ENCODE peak calls at places on chromosomes 2 and 18, in eight cellular contexts. One of them, this sample, is unnamed.

GRCh38 chr2:66576381-66577330 is 141.7 kb downstream of the MEIS1 start:
- DNase-seq in endodermal cell: peak
- DNase-seq in thyroid gland: no peak
- DNase-seq in testis: peak
- DNase-seq in prostate gland: peak
- DNase-seq in HCT116: no peak
- DNase-seq in WERI-Rb-1: no peak
- DNase-seq in astrocyte: no peak
- DNase-seq in this sample: no peak

GRCh38 chr2:236877972-236878371 is 207.7 kb upstream of the COPS8 start:
- DNase-seq in testis: no peak
- DNase-seq in astrocyte: no peak
- DNase-seq in thyroid gland: no peak
- DNase-seq in prostate gland: no peak
- DNase-seq in WERI-Rb-1: no peak
- DNase-seq in HCT116: no peak
- DNase-seq in endodermal cell: no peak
- DNase-seq in this sample: no peak

GRCh38 chr2:30756051-30756719 is 51.1 kb downstream of the CAPN13 start:
- DNase-seq in prostate gland: peak
- DNase-seq in WERI-Rb-1: no peak
- DNase-seq in thyroid gland: no peak
- DNase-seq in astrocyte: no peak
- DNase-seq in testis: no peak
- DNase-seq in endodermal cell: no peak
- DNase-seq in HCT116: no peak
- DNase-seq in this sample: no peak

GRCh38 chr2:222703866-222704265 is 32.4 kb downstream of the MOGAT1 start:
- DNase-seq in thyroid gland: no peak
- DNase-seq in endodermal cell: no peak
- DNase-seq in HCT116: no peak
- DNase-seq in astrocyte: peak
- DNase-seq in testis: no peak
- DNase-seq in prostate gland: no peak
- DNase-seq in WERI-Rb-1: no peak
- DNase-seq in this sample: no peak

GRCh38 chr2:72924353-72925240 is 7.3 kb downstream of the EMX1 start:
- DNase-seq in endodermal cell: peak
- DNase-seq in HCT116: no peak
- DNase-seq in testis: no peak
- DNase-seq in WERI-Rb-1: peak
- DNase-seq in astrocyte: no peak
- DNase-seq in prostate gland: no peak
- DNase-seq in thyroid gland: no peak
- DNase-seq in this sample: no peak

GRCh38 chr2:46470114-46470628 is 9.2 kb upstream of the TMEM247 start:
- DNase-seq in HCT116: no peak
- DNase-seq in astrocyte: no peak
- DNase-seq in WERI-Rb-1: no peak
- DNase-seq in testis: no peak
- DNase-seq in endodermal cell: peak
- DNase-seq in thyroid gland: no peak
- DNase-seq in prostate gland: no peak
- DNase-seq in this sample: no peak

GRCh38 chr18:67104700-67105284 is 411.7 kb downstream of the DSEL start:
- DNase-seq in astrocyte: peak
- DNase-seq in endodermal cell: peak
- DNase-seq in WERI-Rb-1: peak
- DNase-seq in testis: peak
- DNase-seq in HCT116: no peak
- DNase-seq in prostate gland: peak
- DNase-seq in thyroid gland: peak
- DNase-seq in this sample: peak

GRCh38 chr2:220198911-220199310 is 571.5 kb downstream of the SLC4A3 start:
- DNase-seq in endodermal cell: no peak
- DNase-seq in HCT116: no peak
- DNase-seq in prostate gland: peak
- DNase-seq in astrocyte: peak
- DNase-seq in thyroid gland: no peak
- DNase-seq in testis: peak
- DNase-seq in WERI-Rb-1: no peak
- DNase-seq in this sample: no peak

GRCh38 chr2:142037744-142038143 is 93.1 kb downstream of the LRP1B start:
- DNase-seq in testis: no peak
- DNase-seq in HCT116: no peak
- DNase-seq in prostate gland: no peak
- DNase-seq in WERI-Rb-1: no peak
- DNase-seq in thyroid gland: no peak
- DNase-seq in endodermal cell: peak
- DNase-seq in astrocyte: peak
- DNase-seq in this sample: no peak

GRCh38 chr2:216850665-216851327 is 9.1 kb downstream of the TNP1 start:
- DNase-seq in thyroid gland: no peak
- DNase-seq in HCT116: no peak
- DNase-seq in astrocyte: no peak
- DNase-seq in WERI-Rb-1: no peak
- DNase-seq in endodermal cell: no peak
- DNase-seq in prostate gland: no peak
- DNase-seq in testis: peak
- DNase-seq in this sample: no peak

GRCh38 chr2:176848844-176849243 is 363.8 kb upstream of the HNRNPA3 start:
- DNase-seq in prostate gland: no peak
- DNase-seq in astrocyte: no peak
- DNase-seq in testis: no peak
- DNase-seq in thyroid gland: no peak
- DNase-seq in endodermal cell: no peak
- DNase-seq in HCT116: no peak
- DNase-seq in WERI-Rb-1: no peak
- DNase-seq in this sample: no peak

GRCh38 chr2:117972466-117973123 is 41.3 kb downstream of the CCDC93 start:
- DNase-seq in thyroid gland: no peak
- DNase-seq in prostate gland: no peak
- DNase-seq in HCT116: no peak
- DNase-seq in WERI-Rb-1: no peak
- DNase-seq in testis: no peak
- DNase-seq in astrocyte: peak
- DNase-seq in endodermal cell: no peak
- DNase-seq in this sample: no peak

GRCh38 chr2:149438260-149438960 is 108.0 kb downstream of the LYPD6 start:
- DNase-seq in thyroid gland: no peak
- DNase-seq in testis: no peak
- DNase-seq in endodermal cell: no peak
- DNase-seq in prostate gland: no peak
- DNase-seq in WERI-Rb-1: no peak
- DNase-seq in astrocyte: no peak
- DNase-seq in HCT116: no peak
- DNase-seq in this sample: no peak

GRCh38 chr18:23719634-23720201 is 30.5 kb downstream of the LAMA3 start:
- DNase-seq in prostate gland: no peak
- DNase-seq in endodermal cell: peak
- DNase-seq in HCT116: peak
- DNase-seq in testis: no peak
- DNase-seq in astrocyte: peak
- DNase-seq in WERI-Rb-1: peak
- DNase-seq in thyroid gland: peak
- DNase-seq in this sample: no peak

GRCh38 chr2:101748000-101748399 is 50.5 kb downstream of the MAP4K4 start:
- DNase-seq in prostate gland: no peak
- DNase-seq in testis: no peak
- DNase-seq in astrocyte: no peak
- DNase-seq in endodermal cell: no peak
- DNase-seq in HCT116: no peak
- DNase-seq in thyroid gland: no peak
- DNase-seq in WERI-Rb-1: no peak
- DNase-seq in this sample: no peak

GRCh38 chr2:222844323-222844722 is 16.5 kb upstream of the ACSL3 start:
- DNase-seq in WERI-Rb-1: no peak
- DNase-seq in endodermal cell: no peak
- DNase-seq in HCT116: peak
- DNase-seq in thyroid gland: no peak
- DNase-seq in astrocyte: peak
- DNase-seq in testis: no peak
- DNase-seq in prostate gland: no peak
- DNase-seq in this sample: no peak

GRCh38 chr18:35086704-35087103 is 45.5 kb downstream of the MAPRE2 start:
- DNase-seq in testis: no peak
- DNase-seq in thyroid gland: no peak
- DNase-seq in astrocyte: no peak
- DNase-seq in prostate gland: no peak
- DNase-seq in WERI-Rb-1: no peak
- DNase-seq in endodermal cell: no peak
- DNase-seq in HCT116: no peak
- DNase-seq in this sample: no peak

GRCh38 chr18:75678662-75679061 is 251.2 kb upstream of the SMIM21 start:
- DNase-seq in testis: no peak
- DNase-seq in astrocyte: no peak
- DNase-seq in WERI-Rb-1: no peak
- DNase-seq in prostate gland: no peak
- DNase-seq in HCT116: no peak
- DNase-seq in thyroid gland: no peak
- DNase-seq in endodermal cell: no peak
- DNase-seq in this sample: no peak

GRCh38 chr2:47070155-47070919 is 84.8 kb downstream of the STPG4 start:
- DNase-seq in endodermal cell: peak
- DNase-seq in thyroid gland: no peak
- DNase-seq in testis: peak
- DNase-seq in astrocyte: no peak
- DNase-seq in HCT116: no peak
- DNase-seq in WERI-Rb-1: no peak
- DNase-seq in prostate gland: no peak
- DNase-seq in this sample: no peak

GRCh38 chr18:22348521-22349316 is 69.0 kb downstream of the CTAGE1 start:
- DNase-seq in astrocyte: peak
- DNase-seq in HCT116: no peak
- DNase-seq in thyroid gland: peak
- DNase-seq in testis: peak
- DNase-seq in prostate gland: peak
- DNase-seq in WERI-Rb-1: no peak
- DNase-seq in endodermal cell: peak
- DNase-seq in this sample: peak

GRCh38 chr2:84858123-84858522 is 22.8 kb downstream of the TRABD2A start:
- DNase-seq in endodermal cell: peak
- DNase-seq in thyroid gland: no peak
- DNase-seq in HCT116: no peak
- DNase-seq in testis: no peak
- DNase-seq in WERI-Rb-1: peak
- DNase-seq in prostate gland: no peak
- DNase-seq in astrocyte: no peak
- DNase-seq in this sample: no peak

DNA sequence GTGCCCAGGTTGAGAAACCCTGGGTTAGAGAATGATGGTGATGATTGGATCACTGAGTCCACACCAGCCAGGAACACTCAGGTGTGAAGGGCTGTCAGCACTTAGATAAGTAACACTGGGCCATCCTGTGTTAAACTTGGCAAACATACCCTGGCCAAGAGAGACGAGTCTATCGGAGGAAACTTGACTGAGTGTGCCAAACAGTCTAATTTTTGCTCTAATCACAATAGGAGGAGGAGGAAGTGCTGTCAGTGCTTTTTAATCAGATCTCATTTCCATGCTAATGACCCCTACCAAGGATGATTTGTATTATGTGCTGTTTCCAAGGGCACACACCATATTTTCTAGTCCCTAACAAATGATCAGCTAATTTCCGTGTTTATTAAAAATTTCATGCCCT is 63.8 kb upstream of the SEC11C start:
- DNase-seq in testis: no peak
- DNase-seq in thyroid gland: no peak
- DNase-seq in astrocyte: no peak
- DNase-seq in HCT116: no peak
- DNase-seq in prostate gland: no peak
- DNase-seq in endodermal cell: no peak
- DNase-seq in WERI-Rb-1: no peak
- DNase-seq in this sample: no peak
- H3K27ac ChIP-seq in testis: no peak
- H3K27ac ChIP-seq in thyroid gland: no peak
- H3K27ac ChIP-seq in astrocyte: no peak
- H3K27ac ChIP-seq in HCT116: no peak
- H3K27ac ChIP-seq in prostate gland: peak
- H3K27ac ChIP-seq in endodermal cell: no peak
- H3K27ac ChIP-seq in WERI-Rb-1: no peak
- H3K27ac ChIP-seq in this sample: no peak

DNA sequence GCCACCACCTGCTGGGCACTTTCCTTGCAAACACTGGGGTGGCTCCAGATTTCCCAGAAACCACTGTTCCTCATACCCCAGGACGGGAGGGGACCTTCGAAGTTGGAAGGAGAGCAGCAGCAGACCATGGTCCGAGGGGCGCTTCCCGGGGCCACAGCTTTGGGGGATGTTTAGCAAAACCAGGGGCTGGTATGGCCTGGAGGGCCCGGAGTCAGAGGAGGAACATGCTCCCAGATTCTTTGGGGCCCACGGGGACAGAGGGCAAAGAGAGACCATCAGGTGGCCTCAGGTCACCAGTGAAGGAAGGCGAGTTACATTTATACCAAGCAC is 25.3 kb downstream of the HS6ST1 start:
- DNase-seq in WERI-Rb-1: no peak
- DNase-seq in endodermal cell: peak
- DNase-seq in HCT116: no peak
- DNase-seq in testis: no peak
- DNase-seq in astrocyte: no peak
- DNase-seq in thyroid gland: no peak
- DNase-seq in prostate gland: no peak
- DNase-seq in this sample: no peak
- H3K27ac ChIP-seq in WERI-Rb-1: no peak
- H3K27ac ChIP-seq in endodermal cell: no peak
- H3K27ac ChIP-seq in HCT116: no peak
- H3K27ac ChIP-seq in testis: no peak
- H3K27ac ChIP-seq in astrocyte: no peak
- H3K27ac ChIP-seq in thyroid gland: no peak
- H3K27ac ChIP-seq in prostate gland: no peak
- H3K27ac ChIP-seq in this sample: peak

GRCh38 chr18:77098033-77098432 is 34.5 kb downstream of the MBP start:
- DNase-seq in testis: no peak
- DNase-seq in WERI-Rb-1: no peak
- DNase-seq in astrocyte: peak
- DNase-seq in HCT116: no peak
- DNase-seq in prostate gland: no peak
- DNase-seq in thyroid gland: no peak
- DNase-seq in endodermal cell: no peak
- DNase-seq in this sample: no peak
- H3K27ac ChIP-seq in testis: peak
- H3K27ac ChIP-seq in WERI-Rb-1: no peak
- H3K27ac ChIP-seq in astrocyte: no peak
- H3K27ac ChIP-seq in HCT116: no peak
- H3K27ac ChIP-seq in prostate gland: peak
- H3K27ac ChIP-seq in thyroid gland: no peak
- H3K27ac ChIP-seq in endodermal cell: no peak
- H3K27ac ChIP-seq in this sample: peak

DNA sequence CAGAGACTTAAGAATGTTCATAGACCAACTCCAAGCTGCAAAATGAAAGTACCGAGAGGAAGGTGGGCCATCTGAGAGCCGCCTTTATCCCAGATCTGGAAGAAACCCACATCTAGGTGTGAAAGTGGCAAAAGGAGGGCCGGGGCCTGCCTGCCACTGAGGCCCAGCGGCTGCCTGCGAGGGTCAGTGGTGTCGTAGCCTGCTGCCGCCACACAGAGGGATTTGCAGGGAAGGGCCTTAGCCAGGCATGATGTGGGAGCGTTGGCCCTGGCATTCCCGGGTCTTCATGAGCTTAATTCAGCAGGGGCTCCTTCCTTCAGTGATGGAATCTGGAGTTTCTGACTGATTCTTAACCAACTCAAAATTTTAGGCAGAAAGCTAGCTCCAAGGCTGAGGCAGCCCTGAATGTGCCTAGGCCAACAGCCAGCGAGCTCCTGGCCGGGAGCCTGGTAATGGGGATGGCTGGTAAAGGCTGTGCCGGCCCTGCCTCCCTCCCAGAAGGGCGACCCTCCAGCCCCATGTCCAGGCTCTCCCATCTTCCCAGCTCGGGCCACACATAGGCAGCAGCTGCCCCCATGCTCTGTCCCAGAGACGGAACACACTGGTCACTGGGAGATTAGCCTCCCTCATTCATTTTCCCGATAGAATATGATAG is 230.1 kb downstream of the AGAP1 start:
- DNase-seq in testis: no peak
- DNase-seq in prostate gland: no peak
- DNase-seq in thyroid gland: no peak
- DNase-seq in HCT116: no peak
- DNase-seq in endodermal cell: no peak
- DNase-seq in WERI-Rb-1: no peak
- DNase-seq in astrocyte: no peak
- DNase-seq in this sample: peak
- H3K27ac ChIP-seq in testis: peak
- H3K27ac ChIP-seq in prostate gland: peak
- H3K27ac ChIP-seq in thyroid gland: no peak
- H3K27ac ChIP-seq in HCT116: no peak
- H3K27ac ChIP-seq in endodermal cell: no peak
- H3K27ac ChIP-seq in WERI-Rb-1: no peak
- H3K27ac ChIP-seq in astrocyte: no peak
- H3K27ac ChIP-seq in this sample: peak

This sample was measured in left ventricle myocardium inferior.